ENCODE peak calls at places on chromosomes 4 and X, in eight cellular contexts. One of them, this sample, is unnamed. For H3K36me3, the result is how much of the 10 kb centered on the place peaks cover.

GRCh38 chrX:48927736-48928382 is 9.0 kb upstream of the PIM2 start:
- DNase-seq in WERI-Rb-1: peak
- DNase-seq in osteoblast: no peak
- DNase-seq in mammary epithelial cell: no peak
- DNase-seq in ovary: no peak
- DNase-seq in upper lobe of right lung: no peak
- DNase-seq in HepG2: no peak
- DNase-seq in left lung: no peak
- DNase-seq in this sample: no peak

GRCh38 chrX:40479777-40480318 is 100.9 kb upstream of the ATP6AP2 start:
- DNase-seq in WERI-Rb-1: no peak
- DNase-seq in osteoblast: no peak
- DNase-seq in mammary epithelial cell: no peak
- DNase-seq in ovary: no peak
- DNase-seq in upper lobe of right lung: no peak
- DNase-seq in HepG2: no peak
- DNase-seq in left lung: no peak
- DNase-seq in this sample: no peak

GRCh38 chr4:85496933-85497332 is 22.0 kb downstream of the ARHGAP24 start:
- DNase-seq in WERI-Rb-1: no peak
- DNase-seq in osteoblast: no peak
- DNase-seq in mammary epithelial cell: peak
- DNase-seq in ovary: no peak
- DNase-seq in upper lobe of right lung: no peak
- DNase-seq in HepG2: no peak
- DNase-seq in left lung: no peak
- DNase-seq in this sample: no peak

GRCh38 chr4:25860586-25861421 is 2.0 kb downstream of the SEL1L3 start:
- DNase-seq in WERI-Rb-1: no peak
- DNase-seq in osteoblast: peak
- DNase-seq in mammary epithelial cell: no peak
- DNase-seq in ovary: no peak
- DNase-seq in upper lobe of right lung: peak
- DNase-seq in HepG2: no peak
- DNase-seq in left lung: no peak
- DNase-seq in this sample: no peak

GRCh38 chr4:38145741-38146140 is 185.5 kb downstream of the PTTG2 start:
- DNase-seq in WERI-Rb-1: no peak
- DNase-seq in osteoblast: peak
- DNase-seq in mammary epithelial cell: no peak
- DNase-seq in ovary: no peak
- DNase-seq in upper lobe of right lung: no peak
- DNase-seq in HepG2: no peak
- DNase-seq in left lung: no peak
- DNase-seq in this sample: no peak

GRCh38 chrX:68703369-68703768 is 55.9 kb downstream of the STARD8 start:
- DNase-seq in WERI-Rb-1: no peak
- DNase-seq in osteoblast: peak
- DNase-seq in mammary epithelial cell: no peak
- DNase-seq in ovary: no peak
- DNase-seq in upper lobe of right lung: no peak
- DNase-seq in HepG2: no peak
- DNase-seq in left lung: no peak
- DNase-seq in this sample: peak

GRCh38 chr4:140851032-140851636 is 94.9 kb upstream of the TBC1D9 start:
- DNase-seq in WERI-Rb-1: peak
- DNase-seq in osteoblast: no peak
- DNase-seq in mammary epithelial cell: peak
- DNase-seq in ovary: no peak
- DNase-seq in upper lobe of right lung: no peak
- DNase-seq in HepG2: peak
- DNase-seq in left lung: no peak
- DNase-seq in this sample: no peak

GRCh38 chrX:97629597-97629985 is 745.9 kb downstream of the RPA4 start:
- DNase-seq in WERI-Rb-1: no peak
- DNase-seq in osteoblast: no peak
- DNase-seq in mammary epithelial cell: no peak
- DNase-seq in ovary: no peak
- DNase-seq in upper lobe of right lung: no peak
- DNase-seq in HepG2: no peak
- DNase-seq in left lung: no peak
- DNase-seq in this sample: no peak

GRCh38 chr4:159171287-159171686 is 68.4 kb downstream of the RAPGEF2 start:
- DNase-seq in WERI-Rb-1: no peak
- DNase-seq in osteoblast: no peak
- DNase-seq in mammary epithelial cell: peak
- DNase-seq in ovary: no peak
- DNase-seq in upper lobe of right lung: no peak
- DNase-seq in HepG2: no peak
- DNase-seq in left lung: no peak
- DNase-seq in this sample: no peak

GRCh38 chrX:13550346-13550745 is 19.1 kb upstream of the EGFL6 start:
- DNase-seq in WERI-Rb-1: no peak
- DNase-seq in osteoblast: no peak
- DNase-seq in mammary epithelial cell: no peak
- DNase-seq in ovary: no peak
- DNase-seq in upper lobe of right lung: no peak
- DNase-seq in HepG2: no peak
- DNase-seq in left lung: no peak
- DNase-seq in this sample: no peak

GRCh38 chr4:174282836-174283506 is 496 bp downstream of the FBXO8 start:
- DNase-seq in WERI-Rb-1: peak
- DNase-seq in osteoblast: peak
- DNase-seq in mammary epithelial cell: peak
- DNase-seq in ovary: peak
- DNase-seq in upper lobe of right lung: peak
- DNase-seq in HepG2: peak
- DNase-seq in left lung: peak
- DNase-seq in this sample: peak

GRCh38 chr4:143700060-143700419 is 435 bp downstream of the FREM3 start:
- DNase-seq in WERI-Rb-1: no peak
- DNase-seq in osteoblast: no peak
- DNase-seq in mammary epithelial cell: peak
- DNase-seq in ovary: peak
- DNase-seq in upper lobe of right lung: peak
- DNase-seq in HepG2: no peak
- DNase-seq in left lung: peak
- DNase-seq in this sample: no peak

GRCh38 chr4:78923459-78924312 is 15.6 kb downstream of the PAQR3 start:
- DNase-seq in WERI-Rb-1: no peak
- DNase-seq in osteoblast: no peak
- DNase-seq in mammary epithelial cell: no peak
- DNase-seq in ovary: no peak
- DNase-seq in upper lobe of right lung: no peak
- DNase-seq in HepG2: peak
- DNase-seq in left lung: no peak
- DNase-seq in this sample: no peak

GRCh38 chrX:17656035-17656418 is 81.3 kb upstream of the SCML1 start:
- DNase-seq in WERI-Rb-1: no peak
- DNase-seq in osteoblast: peak
- DNase-seq in mammary epithelial cell: no peak
- DNase-seq in ovary: peak
- DNase-seq in upper lobe of right lung: no peak
- DNase-seq in HepG2: no peak
- DNase-seq in left lung: peak
- DNase-seq in this sample: no peak

GRCh38 chrX:134469481-134469880 is 9.5 kb downstream of the HPRT1 start:
- DNase-seq in WERI-Rb-1: no peak
- DNase-seq in osteoblast: peak
- DNase-seq in mammary epithelial cell: peak
- DNase-seq in ovary: no peak
- DNase-seq in upper lobe of right lung: no peak
- DNase-seq in HepG2: no peak
- DNase-seq in left lung: no peak
- DNase-seq in this sample: no peak

GRCh38 chrX:30309139-30309571 is at the start of gene NR0B1:
- DNase-seq in WERI-Rb-1: peak
- DNase-seq in osteoblast: no peak
- DNase-seq in mammary epithelial cell: no peak
- DNase-seq in ovary: peak
- DNase-seq in upper lobe of right lung: no peak
- DNase-seq in HepG2: no peak
- DNase-seq in left lung: peak
- DNase-seq in this sample: no peak

GRCh38 chr4:170589597-170590191 is 499.9 kb upstream of the AADAT start:
- DNase-seq in WERI-Rb-1: peak
- DNase-seq in osteoblast: no peak
- DNase-seq in mammary epithelial cell: peak
- DNase-seq in ovary: no peak
- DNase-seq in upper lobe of right lung: no peak
- DNase-seq in HepG2: peak
- DNase-seq in left lung: no peak
- DNase-seq in this sample: no peak

GRCh38 chrX:123736333-123736921 is 3.6 kb upstream of the THOC2 start:
- DNase-seq in WERI-Rb-1: peak
- DNase-seq in osteoblast: peak
- DNase-seq in mammary epithelial cell: peak
- DNase-seq in ovary: no peak
- DNase-seq in upper lobe of right lung: no peak
- DNase-seq in HepG2: no peak
- DNase-seq in left lung: no peak
- DNase-seq in this sample: no peak

GRCh38 chr4:71466775-71467174 is 128.0 kb downstream of the SLC4A4 start:
- DNase-seq in WERI-Rb-1: no peak
- DNase-seq in osteoblast: no peak
- DNase-seq in mammary epithelial cell: no peak
- DNase-seq in ovary: no peak
- DNase-seq in upper lobe of right lung: no peak
- DNase-seq in HepG2: no peak
- DNase-seq in left lung: no peak
- DNase-seq in this sample: no peak

GRCh38 chr4:4288098-4288497 is 1.9 kb downstream of the LYAR start:
- DNase-seq in WERI-Rb-1: no peak
- DNase-seq in osteoblast: no peak
- DNase-seq in mammary epithelial cell: no peak
- DNase-seq in ovary: no peak
- DNase-seq in upper lobe of right lung: no peak
- DNase-seq in HepG2: no peak
- DNase-seq in left lung: no peak
- DNase-seq in this sample: no peak

GRCh38 chrX:103343105-103343504 is 13.1 kb downstream of the TCEAL7 start:
- DNase-seq in WERI-Rb-1: no peak
- DNase-seq in osteoblast: peak
- DNase-seq in mammary epithelial cell: peak
- DNase-seq in ovary: peak
- DNase-seq in upper lobe of right lung: no peak
- DNase-seq in HepG2: no peak
- DNase-seq in left lung: no peak
- DNase-seq in this sample: peak

GRCh38 chr4:107380836-107381438 is 339.1 kb downstream of the PAPSS1 start:
- DNase-seq in WERI-Rb-1: no peak
- DNase-seq in osteoblast: peak
- DNase-seq in mammary epithelial cell: no peak
- DNase-seq in ovary: no peak
- DNase-seq in upper lobe of right lung: no peak
- DNase-seq in HepG2: no peak
- DNase-seq in left lung: peak
- DNase-seq in this sample: no peak

DNA sequence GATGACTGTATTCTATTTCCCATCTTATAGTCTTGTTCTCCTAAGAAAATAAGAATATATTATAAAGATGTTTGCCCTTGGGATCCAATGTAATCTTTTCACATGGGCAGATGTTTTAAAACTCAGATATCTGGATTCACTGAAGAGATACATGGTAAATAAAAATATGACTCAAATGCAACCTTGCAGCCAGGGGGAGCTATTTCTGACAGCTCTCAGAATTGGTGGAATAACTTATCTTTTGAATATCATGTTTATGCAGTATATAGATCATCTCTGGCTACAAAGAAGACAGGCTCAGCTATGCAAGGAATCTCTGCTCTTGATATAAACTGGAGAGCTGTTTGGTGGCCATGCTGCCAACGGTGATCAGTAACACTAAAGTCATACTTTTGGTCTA is 274.7 kb downstream of the GLUD2 start:
- DNase-seq in WERI-Rb-1: no peak
- DNase-seq in osteoblast: no peak
- DNase-seq in mammary epithelial cell: no peak
- DNase-seq in ovary: no peak
- DNase-seq in upper lobe of right lung: no peak
- DNase-seq in HepG2: no peak
- DNase-seq in left lung: no peak
- DNase-seq in this sample: no peak
- TF ChIP-seq CTCF in WERI-Rb-1: no peak
- TF ChIP-seq CTCF in osteoblast: peak
- TF ChIP-seq CTCF in mammary epithelial cell: peak
- TF ChIP-seq CTCF in ovary: no peak
- TF ChIP-seq CTCF in upper lobe of right lung: no peak
- TF ChIP-seq CTCF in HepG2: no peak
- TF ChIP-seq CTCF in left lung: no peak
- TF ChIP-seq CTCF in this sample: no peak

GRCh38 chr4:39721788-39722187 is 23.9 kb downstream of the UBE2K start:
- DNase-seq in WERI-Rb-1: no peak
- DNase-seq in osteoblast: no peak
- DNase-seq in mammary epithelial cell: no peak
- DNase-seq in ovary: no peak
- DNase-seq in upper lobe of right lung: no peak
- DNase-seq in HepG2: no peak
- DNase-seq in left lung: no peak
- DNase-seq in this sample: no peak
- H3K36me3 ChIP-seq in WERI-Rb-1: under half
- H3K36me3 ChIP-seq in osteoblast: under half
- H3K36me3 ChIP-seq in mammary epithelial cell: under half
- H3K36me3 ChIP-seq in ovary: under half
- H3K36me3 ChIP-seq in upper lobe of right lung: under half
- H3K36me3 ChIP-seq in HepG2: under half
- H3K36me3 ChIP-seq in left lung: under half
- H3K36me3 ChIP-seq in this sample: under half

DNA sequence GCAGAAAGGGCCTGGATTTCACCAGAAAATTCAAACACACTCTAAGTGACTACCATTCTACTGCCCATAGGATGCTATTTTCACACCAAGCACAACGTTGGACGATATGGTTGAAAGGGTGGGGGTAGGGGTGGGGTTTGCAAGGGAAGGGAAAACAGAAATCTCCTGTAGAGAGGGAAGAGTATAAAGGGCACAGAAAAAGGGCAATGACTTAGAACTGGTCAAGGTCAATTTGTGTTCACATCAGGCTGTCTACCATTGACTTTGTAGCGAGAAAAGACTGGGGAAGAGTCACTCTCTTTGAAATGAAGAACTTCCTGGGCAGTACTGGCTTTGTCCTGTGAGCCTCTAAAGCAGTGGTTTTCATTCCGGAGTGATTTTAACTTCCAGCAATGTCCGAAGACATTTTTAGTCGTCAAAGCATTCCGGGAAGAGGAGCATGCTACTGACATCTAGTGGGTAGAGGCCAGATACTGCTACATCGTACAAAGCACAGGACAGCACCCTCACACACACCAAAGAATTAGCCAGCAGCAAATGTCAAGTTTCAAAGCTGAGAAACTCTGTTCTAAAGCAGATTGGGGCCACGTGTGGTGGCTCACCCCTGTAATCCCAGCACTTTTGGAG is 48.4 kb upstream of the SLC7A3 start:
- DNase-seq in WERI-Rb-1: no peak
- DNase-seq in osteoblast: peak
- DNase-seq in mammary epithelial cell: peak
- DNase-seq in ovary: no peak
- DNase-seq in upper lobe of right lung: no peak
- DNase-seq in HepG2: peak
- DNase-seq in left lung: no peak
- DNase-seq in this sample: no peak
- TF ChIP-seq CTCF in WERI-Rb-1: peak
- TF ChIP-seq CTCF in osteoblast: peak
- TF ChIP-seq CTCF in mammary epithelial cell: peak
- TF ChIP-seq CTCF in ovary: no peak
- TF ChIP-seq CTCF in upper lobe of right lung: peak
- TF ChIP-seq CTCF in HepG2: peak
- TF ChIP-seq CTCF in left lung: no peak
- TF ChIP-seq CTCF in this sample: peak

GRCh38 chr4:17633600-17633999 is 19.2 kb downstream of the MED28 start:
- DNase-seq in WERI-Rb-1: no peak
- DNase-seq in osteoblast: peak
- DNase-seq in mammary epithelial cell: no peak
- DNase-seq in ovary: no peak
- DNase-seq in upper lobe of right lung: no peak
- DNase-seq in HepG2: no peak
- DNase-seq in left lung: no peak
- DNase-seq in this sample: no peak
- H3K36me3 ChIP-seq in WERI-Rb-1: half or more
- H3K36me3 ChIP-seq in osteoblast: half or more
- H3K36me3 ChIP-seq in mammary epithelial cell: under half
- H3K36me3 ChIP-seq in ovary: under half
- H3K36me3 ChIP-seq in upper lobe of right lung: half or more
- H3K36me3 ChIP-seq in HepG2: half or more
- H3K36me3 ChIP-seq in left lung: under half
- H3K36me3 ChIP-seq in this sample: half or more

This sample was measured in left ventricle myocardium inferior.